ENCODE peak calls at places on chromosomes 1 and 21, in ten cellular contexts. Y is upper lobe of right lung, C is GM23248, V is tibial artery, W is heart right ventricle, I is PC-3, R is foreskin keratinocyte, X is neuronal stem cell, D is cardiac muscle cell, E is BE2C. M is an unnamed sample.
A peak's percentile ranks its signal among the peaks of the same experiment; 100 is the strongest.

GRCh38 chr1:26785611-26786436 is 1.9 kb upstream of the PIGV start:
- DNase-seq in R (no peak), D (no peak), C (peak; percentile 56), I (no peak), E (no peak), Y (no peak), V (no peak), W (peak; percentile 51), X (no peak), M (no peak)

GRCh38 chr1:156889802-156890585 is 3.5 kb upstream of the PEAR1 start:
- DNase-seq in Y (peak; percentile 83), C (peak; percentile 88), I (peak; percentile 93), D (peak; percentile 91), W (peak; percentile 84), E (peak; percentile 88), V (peak; percentile 87), X (peak; percentile 76), R (peak; percentile 49), M (peak; percentile 85)

GRCh38 chr1:195886000-195886399 is 722.2 kb downstream of the KCNT2 start:
- DNase-seq in C (no peak), I (no peak), W (no peak), Y (no peak), V (no peak), D (no peak), X (no peak), E (no peak), R (peak; percentile 17), M (no peak)

GRCh38 chr1:171919891-171920887 is 78.9 kb downstream of the DNM3 start:
- DNase-seq in X (no peak), W (no peak), E (no peak), V (no peak), R (no peak), Y (no peak), I (no peak), D (no peak), C (peak; percentile 52), M (no peak)

GRCh38 chr21:37849703-37850102 is 66.6 kb downstream of the KCNJ6 start:
- DNase-seq in X (no peak), D (no peak), E (no peak), V (no peak), W (no peak), R (peak; percentile 88), Y (no peak), I (peak; percentile 16), C (peak; percentile 70), M (no peak)

GRCh38 chr1:210292276-210292851 is 36.3 kb upstream of the HHAT start:
- DNase-seq in Y (peak; percentile 93), W (peak; percentile 62), D (peak; percentile 75), C (peak; percentile 68), I (peak; percentile 57), E (peak; percentile 82), V (peak; percentile 79), R (peak; percentile 10), X (peak; percentile 90), M (no peak)

GRCh38 chr1:25707280-25708016 is 90.9 kb downstream of the MAN1C1 start:
- DNase-seq in X (no peak), D (no peak), W (no peak), V (no peak), Y (no peak), C (peak; percentile 86), R (peak; percentile 71), I (peak; percentile 57), E (peak; percentile 35), M (no peak)

GRCh38 chr1:112431038-112431437 is 35.0 kb downstream of the CTTNBP2NL start:
- DNase-seq in Y (no peak), R (no peak), X (no peak), D (no peak), C (no peak), V (no peak), E (no peak), I (no peak), W (no peak), M (no peak)

GRCh38 chr1:41764608-41765007 is 154.1 kb downstream of the HIVEP3 start:
- DNase-seq in R (no peak), D (no peak), W (no peak), V (peak; percentile 63), C (no peak), E (no peak), I (no peak), X (no peak), Y (no peak), M (no peak)
- H3K27me3 ChIP-seq in R (no peaks in the 10 kb centered on the region), D (no peaks in the 10 kb centered on the region), W (no peaks in the 10 kb centered on the region), V (no peaks in the 10 kb centered on the region), C (no peaks in the 10 kb centered on the region), E (no peaks in the 10 kb centered on the region), I (no peaks in the 10 kb centered on the region), X (no peaks in the 10 kb centered on the region), Y (no peaks in the 10 kb centered on the region), M (no peaks in the 10 kb centered on the region)

GRCh38 chr1:77829851-77830250 is 50.4 kb downstream of the MIGA1 start:
- DNase-seq in I (no peak), W (no peak), E (no peak), X (no peak), Y (no peak), V (no peak), D (no peak), R (no peak), C (no peak), M (no peak)
- H3K4me1 ChIP-seq in I (peaks cover 31% of the 10 kb centered on the region), W (peaks cover 63% of the 10 kb centered on the region), E (no peaks in the 10 kb centered on the region), X (peaks cover 5% of the 10 kb centered on the region), Y (peaks cover 47% of the 10 kb centered on the region), V (peaks cover 50% of the 10 kb centered on the region), D (peaks cover 50% of the 10 kb centered on the region), R (peaks cover 32% of the 10 kb centered on the region), C (peaks cover 48% of the 10 kb centered on the region), M (no peaks in the 10 kb centered on the region)

GRCh38 chr1:205060746-205061145 is 17.7 kb downstream of the CNTN2 start:
- DNase-seq in W (no peak), D (no peak), Y (no peak), I (no peak), X (no peak), R (no peak), V (no peak), C (no peak), E (no peak), M (no peak)
- H3K27me3 ChIP-seq in W (no peaks in the 10 kb centered on the region), D (peaks cover 6% of the 10 kb centered on the region), Y (no peaks in the 10 kb centered on the region), I (peaks cover 17% of the 10 kb centered on the region), X (no peaks in the 10 kb centered on the region), R (peaks cover 12% of the 10 kb centered on the region), V (no peaks in the 10 kb centered on the region), C (peaks cover under 1% of the 10 kb centered on the region), E (no peaks in the 10 kb centered on the region), M (no peaks in the 10 kb centered on the region)

DNA sequence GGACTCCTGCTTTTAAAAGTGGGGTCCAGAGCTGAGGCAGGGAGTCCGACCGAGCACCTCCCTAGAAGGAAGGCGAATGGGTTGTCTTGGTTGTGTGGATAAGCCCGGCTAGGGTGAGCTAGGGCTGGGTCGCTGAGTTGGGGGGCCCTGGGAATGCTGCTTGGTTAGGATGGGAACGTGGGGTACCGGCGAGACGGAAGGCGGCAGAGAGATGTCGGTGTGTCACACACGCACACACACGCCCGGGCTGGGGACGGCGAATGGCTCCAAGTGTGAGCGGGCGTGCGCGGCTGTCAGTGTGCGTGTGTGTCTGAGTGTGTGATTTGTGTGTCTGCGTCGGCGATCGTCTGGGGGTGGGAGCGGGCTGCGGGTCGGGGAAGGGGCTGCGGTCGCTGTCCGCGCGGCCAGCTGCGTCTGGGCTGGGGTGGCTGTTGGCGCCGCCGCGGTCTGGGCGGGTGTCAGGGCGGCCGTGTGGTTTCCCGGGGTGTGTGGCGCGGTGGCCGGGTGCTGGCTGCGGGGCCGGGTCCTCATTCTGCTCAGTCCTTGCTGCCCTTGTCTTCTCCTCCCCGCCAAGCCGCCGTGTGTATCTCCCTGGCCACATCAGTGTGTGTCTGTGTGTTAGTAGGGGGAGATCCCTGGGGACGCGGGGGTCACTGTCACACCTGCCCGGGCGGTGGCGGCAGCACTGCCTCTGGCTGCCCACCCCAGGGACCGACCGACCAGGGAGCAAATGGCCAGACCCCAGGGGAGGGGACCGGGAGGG is 1.0 kb downstream of the EFNA3 start:
- DNase-seq in C (no peak), E (no peak), V (no peak), D (peak; percentile 59), Y (no peak), I (no peak), X (no peak), W (no peak), R (no peak), M (no peak)
- H3K4me1 ChIP-seq in C (peaks cover 5% of the 10 kb centered on the region), E (peaks cover 19% of the 10 kb centered on the region), V (peaks cover 45% of the 10 kb centered on the region), D (peaks cover 10% of the 10 kb centered on the region), Y (peaks cover 48% of the 10 kb centered on the region), I (peaks cover 66% of the 10 kb centered on the region), X (peaks cover 30% of the 10 kb centered on the region), W (peaks cover 59% of the 10 kb centered on the region), R (peaks cover 6% of the 10 kb centered on the region), M (peaks cover 4% of the 10 kb centered on the region)

DNA sequence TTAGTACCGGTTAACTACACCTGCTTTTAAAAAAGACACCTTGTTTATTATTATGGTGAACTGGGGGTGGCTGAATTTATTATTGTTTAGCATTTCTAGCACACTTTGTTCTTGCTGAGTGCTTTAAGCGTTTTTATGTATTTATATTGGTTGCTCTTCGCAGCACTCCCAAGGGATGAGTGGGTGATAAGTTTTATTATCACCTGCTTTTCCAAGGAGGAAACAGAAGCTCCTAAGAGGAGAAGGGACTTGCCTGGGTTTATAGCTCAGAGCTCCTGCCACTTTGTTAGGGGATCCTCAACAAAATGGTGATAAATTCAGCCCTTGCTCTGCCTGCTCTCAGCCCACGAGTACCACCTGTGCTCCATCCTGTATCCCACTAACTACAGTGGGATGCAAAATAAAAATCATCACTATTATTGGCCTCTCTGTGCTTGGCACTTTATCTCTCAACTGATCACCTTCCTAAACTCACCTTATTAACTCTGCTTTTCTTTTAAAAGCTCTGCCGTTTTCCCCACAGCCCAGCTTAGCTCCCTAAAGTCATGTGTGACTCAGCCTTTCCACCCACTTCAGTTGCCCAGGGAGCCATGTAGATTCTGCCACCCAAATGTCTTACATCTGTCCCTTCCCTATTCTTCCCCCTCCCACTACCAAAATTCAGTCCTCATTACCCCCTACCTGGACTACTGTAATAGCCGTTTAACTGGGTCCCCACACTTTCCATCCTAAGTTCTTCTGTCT is 44.5 kb downstream of the BCL9 start:
- DNase-seq in W (no peak), I (no peak), V (no peak), C (peak; percentile 33), R (no peak), Y (no peak), E (no peak), X (no peak), D (no peak), M (no peak)
- H3K27me3 ChIP-seq in W (no peaks in the 10 kb centered on the region), I (no peaks in the 10 kb centered on the region), V (no peaks in the 10 kb centered on the region), C (no peaks in the 10 kb centered on the region), R (peaks cover 37% of the 10 kb centered on the region), Y (no peaks in the 10 kb centered on the region), E (no peaks in the 10 kb centered on the region), X (no peaks in the 10 kb centered on the region), D (no peaks in the 10 kb centered on the region), M (peaks cover 33% of the 10 kb centered on the region)

GRCh38 chr1:9653783-9654517 is 2.4 kb downstream of the PIK3CD start:
- DNase-seq in V (no peak), Y (no peak), X (no peak), C (no peak), W (no peak), I (no peak), R (no peak), E (no peak), D (no peak), M (no peak)
- H3K4me1 ChIP-seq in V (peaks cover 12% of the 10 kb centered on the region), Y (peaks cover 3% of the 10 kb centered on the region), X (peaks cover 3% of the 10 kb centered on the region), C (peaks cover 4% of the 10 kb centered on the region), W (peaks cover 18% of the 10 kb centered on the region), I (no peaks in the 10 kb centered on the region), R (no peaks in the 10 kb centered on the region), E (no peaks in the 10 kb centered on the region), D (peaks cover 9% of the 10 kb centered on the region), M (peaks cover 3% of the 10 kb centered on the region)

GRCh38 chr21:36703626-36704280 is 4.8 kb downstream of the SIM2 start:
- DNase-seq in I (no peak), C (no peak), E (no peak), D (no peak), V (no peak), X (no peak), W (no peak), R (no peak), Y (peak; percentile 53), M (no peak)
- H3K27me3 ChIP-seq in I (no peaks in the 10 kb centered on the region), C (peaks cover 94% of the 10 kb centered on the region), E (peaks cover 99% of the 10 kb centered on the region), D (peaks cover 100% of the 10 kb centered on the region), V (peaks cover 3% of the 10 kb centered on the region), X (peaks cover 99% of the 10 kb centered on the region), W (peaks cover 87% of the 10 kb centered on the region), R (peaks cover 100% of the 10 kb centered on the region), Y (peaks cover 100% of the 10 kb centered on the region), M (peaks cover 98% of the 10 kb centered on the region)